ENCODE peak calls at places on chromosomes 1 and 21, in five cellular contexts. A is WTC11, O is glutamatergic neuron, E is HTR-8/SVneo, B is upper lobe of right lung. M is an unnamed sample.

GRCh38 chr1:78383923-78384322 is 106.9 kb upstream of the PTGFR start:
- DNase-seq in A (no peak), B (no peak), O (no peak), E (no peak), M (no peak)

GRCh38 chr1:1969953-1970716 is 33.5 kb downstream of the CFAP74 start:
- DNase-seq in B (no peak), A (no peak), E (no peak), O (no peak), M (no peak)

GRCh38 chr1:227306689-227307088 is 11.6 kb downstream of the CDC42BPA start:
- DNase-seq in A (no peak), O (no peak), B (no peak), E (no peak), M (no peak)

GRCh38 chr1:244821134-244821533 is 14.3 kb upstream of the COX20 start:
- DNase-seq in E (no peak), A (no peak), B (no peak), O (no peak), M (no peak)

GRCh38 chr1:116508984-116509980 is 61.5 kb downstream of the CD58 start:
- DNase-seq in O (no peak), E (no peak), A (no peak), B (no peak), M (no peak)

GRCh38 chr1:172338295-172338735 is 82.2 kb upstream of the C1orf105 start:
- DNase-seq in A (no peak), B (no peak), E (no peak), O (no peak), M (no peak)

GRCh38 chr1:177307771-177308170 is 137.0 kb downstream of the BRINP2 start:
- DNase-seq in E (no peak), A (no peak), O (no peak), B (no peak), M (no peak)

GRCh38 chr1:38046333-38046883 is at the start of gene POU3F1:
- DNase-seq in E (no peak), O (no peak), B (no peak), A (no peak), M (peak)

GRCh38 chr1:81876901-81877750 is 76.4 kb downstream of the ADGRL2 start:
- DNase-seq in B (no peak), A (no peak), E (no peak), O (no peak), M (no peak)

GRCh38 chr21:38911523-38912354 is 106.0 kb downstream of the ETS2 start:
- DNase-seq in E (no peak), B (no peak), A (no peak), O (no peak), M (peak)

GRCh38 chr1:183736391-183736790 is 68.5 kb upstream of the RGL1 start:
- DNase-seq in B (no peak), A (no peak), O (no peak), E (no peak), M (no peak)

GRCh38 chr1:67850611-67851075 is 17.4 kb upstream of the GNG12 start:
- DNase-seq in A (no peak), B (peak), E (peak), O (no peak), M (no peak)

GRCh38 chr1:36157115-36157903 is 1.3 kb downstream of the MAP7D1 start:
- DNase-seq in E (no peak), B (no peak), A (no peak), O (no peak), M (peak)

GRCh38 chr1:212667223-212668139 is 32.2 kb downstream of the BATF3 start:
- DNase-seq in B (no peak), A (no peak), O (peak), E (peak), M (peak)

GRCh38 chr1:209784276-209785169 is at the start of gene C1orf74:
- DNase-seq in B (peak), A (peak), E (peak), O (peak), M (peak)

GRCh38 chr1:44406761-44407429 is 1.8 kb downstream of the RNF220 start:
- DNase-seq in O (peak), B (no peak), E (no peak), A (peak), M (peak)

GRCh38 chr1:93659805-93660479 is 21.7 kb downstream of the BCAR3 start:
- DNase-seq in B (no peak), A (no peak), E (no peak), O (no peak), M (no peak)

GRCh38 chr1:246477634-246478033 is 29.4 kb downstream of the SMYD3 start:
- DNase-seq in O (no peak), A (no peak), B (no peak), E (no peak), M (no peak)

GRCh38 chr21:15436031-15436430 is 293.8 kb upstream of the USP25 start:
- DNase-seq in E (no peak), B (no peak), A (no peak), O (no peak), M (no peak)

GRCh38 chr1:220084460-220084859 is 5.1 kb downstream of the BPNT1 start:
- DNase-seq in O (no peak), E (no peak), A (no peak), B (no peak), M (no peak)

GRCh38 chr1:29698626-29699025 is 462.3 kb downstream of the PTPRU start:
- DNase-seq in B (peak), O (no peak), E (no peak), A (no peak), M (no peak)

GRCh38 chr1:156124557-156125483 is 10.3 kb downstream of the LMNA start:
- DNase-seq in O (no peak), B (peak), A (no peak), E (no peak), M (no peak)

GRCh38 chr1:77319036-77319705 is 37.4 kb downstream of the AK5 start:
- DNase-seq in A (no peak), B (no peak), E (no peak), O (no peak), M (no peak)

GRCh38 chr1:156565519-156565918 is 6.8 kb downstream of the IQGAP3 start:
- DNase-seq in B (no peak), O (no peak), A (no peak), E (no peak), M (no peak)

GRCh38 chr1:66231162-66232077 is 302.5 kb upstream of the SGIP1 start:
- DNase-seq in A (no peak), E (no peak), B (no peak), O (no peak), M (no peak)

GRCh38 chr1:30668026-30668425 is 55.4 kb downstream of the MATN1 start:
- DNase-seq in A (no peak), E (no peak), O (no peak), B (peak), M (no peak)

GRCh38 chr1:201169971-201170532 is 15.8 kb upstream of the TMEM9 start:
- DNase-seq in B (no peak), E (no peak), O (no peak), A (no peak), M (no peak)

GRCh38 chr21:9839011-9839661 is 682.2 kb upstream of the TPTE start:
- DNase-seq in O (no peak), E (no peak), B (peak), A (no peak), M (no peak)

GRCh38 chr1:2543543-2544092 is 12.6 kb upstream of the TNFRSF14 start:
- DNase-seq in A (no peak), O (peak), B (no peak), E (no peak), M (peak)

GRCh38 chr1:181352695-181353094 is 130.6 kb upstream of the CACNA1E start:
- DNase-seq in B (no peak), E (no peak), A (no peak), O (no peak), M (peak)

GRCh38 chr1:243939167-243939848 is 89.3 kb upstream of the AKT3 start:
- DNase-seq in A (no peak), E (no peak), O (no peak), B (no peak), M (no peak)

GRCh38 chr1:59769412-59770095 is 45.2 kb upstream of the HOOK1 start:
- DNase-seq in O (no peak), E (no peak), B (no peak), A (no peak), M (no peak)

GRCh38 chr1:68313736-68314594 is 81.6 kb upstream of the WLS start:
- DNase-seq in O (no peak), B (no peak), E (no peak), A (no peak), M (no peak)

GRCh38 chr1:24051206-24051945 is 60.6 kb downstream of the MYOM3 start:
- DNase-seq in A (no peak), O (no peak), B (no peak), E (no peak), M (no peak)

GRCh38 chr1:99645199-99645598 is 714 bp upstream of the PALMD start:
- DNase-seq in E (peak), O (no peak), A (no peak), B (no peak), M (no peak)

GRCh38 chr1:208159542-208160258 is 84.5 kb downstream of the PLXNA2 start:
- DNase-seq in O (no peak), B (no peak), A (no peak), E (peak), M (no peak)

GRCh38 chr21:36422279-36423098 is 37.3 kb downstream of the CHAF1B start:
- DNase-seq in E (peak), B (peak), A (peak), O (peak), M (peak)

GRCh38 chr1:9181990-9182783 is 52.4 kb upstream of the H6PD start:
- DNase-seq in E (no peak), O (peak), A (peak), B (peak), M (peak)